ENCODE peak calls at places on chromosomes 5 and 9, in four cellular contexts. I is IMR-90, D is H1, G is mesendoderm. K is an unnamed sample.
A peak's percentile ranks its signal among the peaks of the same experiment; 100 is the strongest.

GRCh38 chr5:175214152-175214551 is 229.8 kb downstream of the DRD1 start:
- DNase-seq in I (peak; percentile 97), D (no peak), G (no peak), K (no peak)

GRCh38 chr5:114185274-114185673 is 176.6 kb upstream of the KCNN2 start:
- DNase-seq in I (no peak), D (no peak), G (peak; percentile 81), K (peak; percentile 61)

GRCh38 chr9:119963798-119964372 is 594.6 kb upstream of the BRINP1 start:
- DNase-seq in I (peak; percentile 89), D (peak; percentile 74), G (peak; percentile 99), K (peak; percentile 95)

GRCh38 chr5:1640276-1640898 is 116.6 kb upstream of the LPCAT1 start:
- DNase-seq in I (no peak), D (no peak), G (no peak), K (no peak)

GRCh38 chr5:100840364-100840763 is 62.7 kb downstream of the ST8SIA4 start:
- DNase-seq in I (peak; percentile 35), D (no peak), G (peak; percentile 6), K (no peak)

GRCh38 chr5:126686451-126687126 is 85.8 kb downstream of the PHAX start:
- DNase-seq in I (no peak), D (no peak), G (no peak), K (no peak)

GRCh38 chr9:120768247-120768646 is 25.0 kb downstream of the FBXW2 start:
- DNase-seq in I (no peak), D (no peak), G (no peak), K (peak; percentile 34)

GRCh38 chr9:136409557-136410455 is 608 bp downstream of the ENTR1 start:
- DNase-seq in I (peak; percentile 22), D (peak; percentile 60), G (peak; percentile 44), K (no peak)

GRCh38 chr5:111099058-111099778 is 7.1 kb downstream of the WDR36 start:
- DNase-seq in I (peak; percentile 62), D (no peak), G (no peak), K (no peak)

GRCh38 chr5:1246711-1247431 is 21.7 kb downstream of the SLC6A18 start:
- DNase-seq in I (no peak), D (peak; percentile 91), G (peak; percentile 77), K (peak; percentile 81)

GRCh38 chr5:57249251-57249874 is 75.5 kb downstream of the GPBP1 start:
- DNase-seq in I (no peak), D (no peak), G (no peak), K (no peak)

GRCh38 chr9:98993570-98993945 is 49.9 kb downstream of the COL15A1 start:
- DNase-seq in I (no peak), D (no peak), G (no peak), K (peak; percentile 5)

GRCh38 chr9:108258640-108259039 is 597.1 kb downstream of the ACTL7B start:
- DNase-seq in I (no peak), D (no peak), G (no peak), K (no peak)

GRCh38 chr5:10760033-10760975 is 730 bp downstream of the DAP start:
- DNase-seq in I (peak; percentile 59), D (no peak), G (peak; percentile 64), K (no peak)

GRCh38 chr9:88808019-88808656 is 183.1 kb upstream of the S1PR3 start:
- DNase-seq in I (no peak), D (no peak), G (no peak), K (no peak)

GRCh38 chr9:84788803-84789462 is 119.4 kb downstream of the NTRK2 start:
- DNase-seq in I (no peak), D (no peak), G (no peak), K (no peak)

GRCh38 chr5:32329395-32329834 is 16.7 kb upstream of the MTMR12 start:
- DNase-seq in I (peak; percentile 60), D (peak; percentile 76), G (peak; percentile 84), K (peak; percentile 86)

GRCh38 chr5:31049933-31050704 is 143.4 kb upstream of the CDH6 start:
- DNase-seq in I (peak; percentile 76), D (no peak), G (peak; percentile 20), K (no peak)

GRCh38 chr9:95419444-95419843 is 97.3 kb downstream of the PTCH1 start:
- DNase-seq in I (no peak), D (no peak), G (no peak), K (no peak)

GRCh38 chr5:95861858-95862561 is 39.5 kb upstream of the GLRX start:
- DNase-seq in I (peak; percentile 60), D (no peak), G (no peak), K (no peak)

GRCh38 chr9:98410185-98410697 is 154.8 kb upstream of the TBC1D2 start:
- DNase-seq in I (peak; percentile 80), D (no peak), G (peak; percentile 87), K (peak; percentile 74)

GRCh38 chr9:35726876-35727438 is 5.0 kb downstream of the TLN1 start:
- DNase-seq in I (peak; percentile 51), D (no peak), G (no peak), K (peak; percentile 53)

GRCh38 chr9:96047741-96048115 is 172.2 kb downstream of the ERCC6L2 start:
- DNase-seq in I (no peak), D (no peak), G (no peak), K (no peak)

GRCh38 chr5:118987988-118988945 is at the start of gene DTWD2:
- DNase-seq in I (peak; percentile 88), D (peak; percentile 99), G (peak; percentile 97), K (peak; percentile 97)

GRCh38 chr5:25489834-25490538 is 845.2 kb upstream of the CDH10 start:
- DNase-seq in I (no peak), D (no peak), G (peak; percentile 10), K (no peak)

GRCh38 chr9:69370430-69370829 is 45.4 kb downstream of the ENTREP1 start:
- DNase-seq in I (no peak), D (no peak), G (no peak), K (no peak)
- H3K56ac ChIP-seq in I (no peak overlapping the region), D (no peak overlapping the region), G (no peak overlapping the region), K (no peak overlapping the region)

DNA sequence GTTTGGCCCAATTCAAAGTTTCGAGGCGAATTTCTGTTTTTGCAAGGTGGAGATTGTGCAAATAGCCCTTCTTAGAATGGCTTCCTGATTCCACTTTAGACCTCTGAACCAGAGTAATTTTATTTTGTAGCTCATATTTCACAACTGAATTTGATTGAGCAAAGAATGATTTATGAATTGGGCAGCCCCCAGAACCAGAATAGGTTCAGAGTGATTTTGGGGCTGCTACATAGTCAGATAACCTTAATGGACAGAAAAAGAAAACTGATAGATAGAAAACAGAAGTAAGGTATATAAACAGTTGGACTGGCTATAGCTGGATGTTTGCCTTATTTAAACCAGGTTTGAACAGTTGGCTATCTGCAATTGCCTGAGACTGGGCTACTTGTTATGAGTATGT is 156.6 kb downstream of the YIPF5 start:
- DNase-seq in I (no peak), D (no peak), G (no peak), K (no peak)
- H4K5ac ChIP-seq in I (no peak overlapping the region), D (no peak overlapping the region), G (no peak overlapping the region), K (no peak overlapping the region)

DNA sequence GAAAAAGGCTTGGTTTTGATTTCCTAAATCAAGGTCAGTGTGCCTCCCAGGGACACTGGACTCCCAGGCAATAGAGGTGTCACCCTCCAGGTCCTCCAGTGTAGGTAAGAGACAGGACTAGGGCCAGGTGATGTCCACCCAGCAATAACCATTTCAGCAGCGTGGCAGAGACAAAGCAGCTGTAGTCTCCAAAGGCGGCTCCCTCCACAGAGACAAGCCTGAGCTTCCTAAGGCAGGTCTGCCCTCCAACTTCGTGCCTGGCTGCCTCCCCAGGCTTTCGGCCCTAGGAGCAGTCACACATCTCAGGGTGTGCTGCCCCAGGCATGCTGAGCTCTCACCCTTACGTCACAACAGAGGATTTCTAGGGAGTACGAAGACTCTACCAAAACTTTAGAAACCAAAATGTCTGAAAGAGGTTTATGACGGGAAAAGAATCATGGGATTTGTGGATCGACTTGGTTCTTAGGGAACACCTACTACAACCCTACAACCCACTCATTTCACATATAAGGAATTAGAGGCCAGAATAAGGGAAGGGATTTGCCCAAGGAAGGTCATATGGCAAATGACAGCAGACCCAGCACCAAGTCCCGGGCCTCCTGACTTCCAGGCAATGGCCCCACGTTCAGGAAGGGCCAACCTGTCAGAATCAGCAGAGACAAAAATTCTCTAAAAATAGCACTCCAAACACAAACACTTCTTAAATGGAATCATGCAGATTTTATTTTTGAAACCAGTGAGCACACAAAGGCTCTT is 105.5 kb downstream of the KLHL3 start:
- DNase-seq in I (no peak), D (no peak), G (peak; percentile 15), K (no peak)
- H3K56ac ChIP-seq in I (no peak overlapping the region), D (no peak overlapping the region), G (peak overlapping the region; percentile 71), K (no peak overlapping the region)

DNA sequence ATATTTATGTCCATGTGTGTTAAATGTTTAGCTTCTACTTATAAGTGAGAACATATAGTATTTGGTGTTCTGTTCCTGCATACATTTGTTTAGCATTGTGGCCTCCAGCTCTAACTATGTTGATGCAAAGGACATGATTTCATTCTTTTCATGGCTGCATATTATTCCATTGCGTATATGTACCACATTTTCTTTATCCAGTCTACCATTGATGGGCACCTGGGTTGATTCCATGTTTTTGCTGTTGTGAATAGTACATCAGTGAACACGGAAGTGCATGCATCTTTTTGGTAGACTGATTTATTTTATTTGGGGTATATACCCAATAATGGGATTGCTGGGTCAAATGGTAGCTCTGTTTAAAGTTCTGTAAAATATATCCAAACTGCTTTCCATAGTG is 359.0 kb downstream of the SLCO4C1 start:
- DNase-seq in I (no peak), D (no peak), G (no peak), K (no peak)
- H4K5ac ChIP-seq in I (no peak overlapping the region), D (no peak overlapping the region), G (no peak overlapping the region), K (no peak overlapping the region)

GRCh38 chr9:100426532-100427365 is at the start of gene MSANTD3:
- DNase-seq in I (peak; percentile 76), D (peak; percentile 74), G (peak; percentile 80), K (peak; percentile 57)
- H3K56ac ChIP-seq in I (peak within 1 kb of the TSS; percentile 95), D (peak within 1 kb of the TSS; percentile 9), G (peak within 1 kb of the TSS; percentile 92), K (peak within 1 kb of the TSS; percentile 98)

GRCh38 chr5:68738841-68739240 is 355.0 kb upstream of the SLC30A5 start:
- DNase-seq in I (no peak), D (no peak), G (no peak), K (no peak)
- H4K5ac ChIP-seq in I (no peak overlapping the region), D (no peak overlapping the region), G (no peak overlapping the region), K (no peak overlapping the region)

GRCh38 chr5:179797741-179798140 is 4.0 kb downstream of the LTC4S start:
- DNase-seq in I (no peak), D (no peak), G (no peak), K (no peak)
- H3K56ac ChIP-seq in I (no peak overlapping the region), D (no peak overlapping the region), G (no peak overlapping the region), K (no peak overlapping the region)

DNA sequence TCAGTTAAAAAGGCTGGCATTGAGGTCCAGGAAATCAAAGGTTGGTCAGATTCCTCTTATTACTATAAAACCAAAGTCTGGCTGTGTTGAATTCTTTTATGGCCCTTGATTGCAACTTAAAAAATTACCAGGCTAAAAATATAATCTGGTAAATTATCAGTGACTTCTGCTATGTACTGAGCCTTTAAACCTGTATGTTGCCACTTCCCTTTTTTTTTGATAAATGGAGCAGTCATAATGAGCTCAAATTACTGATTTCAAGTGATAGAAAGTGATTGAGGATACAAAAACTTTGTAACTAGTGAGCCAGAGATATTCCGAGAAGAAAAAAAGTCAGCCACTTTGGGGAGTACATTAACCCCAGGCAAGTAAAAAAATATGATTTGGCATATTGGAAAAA is 100.1 kb downstream of the GIN1 start:
- DNase-seq in I (no peak), D (no peak), G (no peak), K (no peak)
- H4K5ac ChIP-seq in I (no peak overlapping the region), D (no peak overlapping the region), G (no peak overlapping the region), K (no peak overlapping the region)

GRCh38 chr9:135328485-135329417 is 150.8 kb upstream of the PPP1R26 start:
- DNase-seq in I (no peak), D (peak; percentile 37), G (no peak), K (no peak)
- H3K56ac ChIP-seq in I (no peak overlapping the region), D (no peak overlapping the region), G (no peak overlapping the region), K (no peak overlapping the region)